ENCODE peak calls at places on chromosomes 7 and 10, in five cellular contexts. V, D, H, Y and T are unnamed samples.

GRCh38 chr7:135827391-135827790 is 78.8 kb upstream of the FAM180A start:
- DNase-seq in V (no peak), D (no peak), H (no peak), Y (no peak), T (no peak)

GRCh38 chr7:135853499-135853898 is 104.9 kb upstream of the FAM180A start:
- DNase-seq in V (no peak), D (no peak), H (peak), Y (no peak), T (peak)

GRCh38 chr10:454860-455259 is 234.6 kb downstream of the DIP2C start:
- DNase-seq in V (no peak), D (peak), H (peak), Y (no peak), T (peak)

GRCh38 chr10:47438857-47439474 is 44.9 kb downstream of the ANXA8 start:
- DNase-seq in V (no peak), D (peak), H (peak), Y (peak), T (peak)

GRCh38 chr10:11687779-11688447 is 54.3 kb upstream of the ECHDC3 start:
- DNase-seq in V (no peak), D (no peak), H (peak), Y (no peak), T (no peak)

GRCh38 chr7:129085148-129085547 is 30.2 kb upstream of the TNPO3 start:
- DNase-seq in V (no peak), D (no peak), H (no peak), Y (no peak), T (no peak)

GRCh38 chr10:102773986-102774385 is 30.2 kb downstream of the WBP1L start:
- DNase-seq in V (no peak), D (no peak), H (no peak), Y (no peak), T (peak)

GRCh38 chr7:41033526-41033925 is 669.4 kb downstream of the INHBA start:
- DNase-seq in V (no peak), D (no peak), H (peak), Y (no peak), T (peak)

GRCh38 chr10:85995791-85996190 is 370.8 kb downstream of the GRID1 start:
- DNase-seq in V (no peak), D (peak), H (peak), Y (no peak), T (peak)

GRCh38 chr7:129607471-129608120 is 3.9 kb upstream of the NRF1 start:
- DNase-seq in V (no peak), D (no peak), H (peak), Y (no peak), T (peak)

GRCh38 chr7:45236666-45237065 is 79.1 kb downstream of the RAMP3 start:
- DNase-seq in V (no peak), D (peak), H (no peak), Y (no peak), T (peak)

GRCh38 chr10:35306852-35307251 is 29.5 kb upstream of the CCNY start:
- DNase-seq in V (no peak), D (no peak), H (peak), Y (no peak), T (peak)

GRCh38 chr7:15675379-15675778 is 11.1 kb downstream of the MEOX2 start:
- DNase-seq in V (no peak), D (no peak), H (no peak), Y (no peak), T (no peak)

GRCh38 chr10:14801693-14802092 is 27.0 kb upstream of the FAM107B start:
- DNase-seq in V (no peak), D (no peak), H (no peak), Y (no peak), T (no peak)

GRCh38 chr10:22816298-22816653 is 101.9 kb upstream of the PIP4K2A start:
- DNase-seq in V (no peak), D (no peak), H (peak), Y (no peak), T (peak)

GRCh38 chr10:37434091-37434490 is 308.7 kb downstream of the ANKRD30A start:
- DNase-seq in V (no peak), D (no peak), H (peak), Y (no peak), T (peak)

GRCh38 chr10:69668722-69669121 is 38.7 kb downstream of the FAM241B start:
- DNase-seq in V (no peak), D (no peak), H (no peak), Y (no peak), T (no peak)

GRCh38 chr7:38934536-38934935 is 25.5 kb upstream of the VPS41 start:
- DNase-seq in V (no peak), D (no peak), H (peak), Y (no peak), T (no peak)

GRCh38 chr7:96953676-96954513 is 51.5 kb upstream of the DLX6 start:
- DNase-seq in V (no peak), D (no peak), H (no peak), Y (no peak), T (peak)

GRCh38 chr7:115356139-115356746 is 434.3 kb downstream of the MDFIC start:
- DNase-seq in V (no peak), D (no peak), H (no peak), Y (no peak), T (no peak)

GRCh38 chr10:79345241-79346011 is 1.8 kb upstream of the PPIF start:
- DNase-seq in V (no peak), D (no peak), H (no peak), Y (no peak), T (no peak)

GRCh38 chr10:86317949-86318725 is 48.5 kb downstream of the GRID1 start:
- DNase-seq in V (no peak), D (no peak), H (no peak), Y (no peak), T (no peak)